ENCODE peak calls at places on chromosomes 2 and 18, in six cellular contexts. E, Q, C, R, U and V are unnamed samples.

GRCh38 chr2:3332133-3332532 is 45.5 kb downstream of the EIPR1 start:
- DNase-seq in E (no peak), Q (no peak), C (no peak), R (no peak), U (no peak), V (no peak)

GRCh38 chr18:70522183-70522582 is 233.3 kb downstream of the SOCS6 start:
- DNase-seq in E (no peak), Q (no peak), C (no peak), R (no peak), U (no peak), V (no peak)

GRCh38 chr2:173327421-173327820 is 27.3 kb upstream of the CDCA7 start:
- DNase-seq in E (no peak), Q (no peak), C (no peak), R (no peak), U (no peak), V (no peak)

GRCh38 chr2:214902273-214902672 is 92.8 kb upstream of the BARD1 start:
- DNase-seq in E (no peak), Q (no peak), C (no peak), R (no peak), U (no peak), V (no peak)

GRCh38 chr2:20900052-20900636 is 77.2 kb upstream of the LDAH start:
- DNase-seq in E (no peak), Q (no peak), C (no peak), R (no peak), U (no peak), V (no peak)

GRCh38 chr2:101517753-101518152 is 42.8 kb upstream of the RFX8 start:
- DNase-seq in E (no peak), Q (no peak), C (no peak), R (no peak), U (no peak), V (no peak)

GRCh38 chr2:133286326-133286922 is 281.8 kb downstream of the NCKAP5 start:
- DNase-seq in E (no peak), Q (no peak), C (no peak), R (no peak), U (no peak), V (no peak)

GRCh38 chr2:4992226-4992625 is 700.0 kb upstream of the SOX11 start:
- DNase-seq in E (no peak), Q (no peak), C (no peak), R (no peak), U (no peak), V (no peak)

GRCh38 chr2:176283268-176283667 is 14.0 kb downstream of the MTX2 start:
- DNase-seq in E (no peak), Q (no peak), C (no peak), R (no peak), U (no peak), V (no peak)

GRCh38 chr2:163319006-163319405 is 416.8 kb downstream of the FIGN start:
- DNase-seq in E (no peak), Q (no peak), C (no peak), R (no peak), U (no peak), V (no peak)

GRCh38 chr18:8933714-8934284 is 168.7 kb upstream of the NDUFV2 start:
- DNase-seq in E (no peak), Q (no peak), C (no peak), R (no peak), U (no peak), V (no peak)

GRCh38 chr2:146540271-146540932 is 1304.4 kb upstream of the ACVR2A start:
- DNase-seq in E (no peak), Q (no peak), C (no peak), R (no peak), U (no peak), V (no peak)

GRCh38 chr18:33282709-33283333 is 157.7 kb downstream of the CCDC178 start:
- DNase-seq in E (no peak), Q (no peak), C (no peak), R (no peak), U (no peak), V (no peak)

GRCh38 chr2:173414823-173415322 is 60.2 kb downstream of the CDCA7 start:
- DNase-seq in E (no peak), Q (no peak), C (no peak), R (no peak), U (no peak), V (no peak)

GRCh38 chr2:120802161-120802560 is 66.5 kb downstream of the GLI2 start:
- DNase-seq in E (no peak), Q (no peak), C (no peak), R (no peak), U (no peak), V (no peak)

GRCh38 chr2:118269408-118270051 is 181.3 kb downstream of the INSIG2 start:
- DNase-seq in E (peak), Q (no peak), C (peak), R (no peak), U (no peak), V (no peak)

GRCh38 chr2:20398956-20399567 is 47.8 kb upstream of the RHOB start:
- DNase-seq in E (no peak), Q (no peak), C (no peak), R (no peak), U (no peak), V (no peak)

GRCh38 chr2:189191766-189192165 is 12.2 kb upstream of the COL5A2 start:
- DNase-seq in E (no peak), Q (no peak), C (no peak), R (no peak), U (no peak), V (no peak)

GRCh38 chr2:184879671-184880070 is 281.3 kb downstream of the ZNF804A start:
- DNase-seq in E (no peak), Q (no peak), C (no peak), R (no peak), U (no peak), V (no peak)

GRCh38 chr2:112661656-112662305 is 16.0 kb downstream of the SLC20A1 start:
- DNase-seq in E (peak), Q (no peak), C (peak), R (no peak), U (no peak), V (no peak)

GRCh38 chr2:231191896-231192872 is 6.2 kb upstream of the ARMC9 start:
- DNase-seq in E (peak), Q (no peak), C (no peak), R (no peak), U (peak), V (peak)

GRCh38 chr2:232385660-232386489 is 7.3 kb downstream of the ALPP start:
- DNase-seq in E (no peak), Q (no peak), C (no peak), R (no peak), U (no peak), V (no peak)

GRCh38 chr2:173583196-173583595 is 228.5 kb downstream of the CDCA7 start:
- DNase-seq in E (no peak), Q (no peak), C (no peak), R (no peak), U (no peak), V (no peak)

GRCh38 chr2:239666855-239667376 is 266.1 kb upstream of the HDAC4 start:
- DNase-seq in E (no peak), Q (no peak), C (no peak), R (no peak), U (no peak), V (no peak)

GRCh38 chr2:211035548-211036185 is 479.3 kb downstream of the CPS1 start:
- DNase-seq in E (peak), Q (no peak), C (peak), R (no peak), U (peak), V (no peak)

GRCh38 chr18:46481847-46482245 is 175.2 kb downstream of the LOXHD1 start:
- DNase-seq in E (no peak), Q (no peak), C (no peak), R (no peak), U (no peak), V (no peak)

GRCh38 chr18:38019292-38019691 is 453.7 kb upstream of the CELF4 start:
- DNase-seq in E (no peak), Q (no peak), C (no peak), R (no peak), U (no peak), V (no peak)